ENCODE peak calls at places on chromosomes 4 and X, in four cellular contexts. One of them, this sample, is unnamed.

GRCh38 chr4:143199503-143199902 is 14.8 kb downstream of the USP38 start:
- DNase-seq in activated T-helper 2 cell treated with anti-CD3 and anti-CD28 coated beads, Interferon-gamma antibody, Interleukin-2, Interleukin-4, amounts not matched to agents 10 μg/mL and 5 μg/mL and 100 μg/mL, durations not matched to agents 14 hours and 24 hours and 36 hours: no peak
- DNase-seq in T-helper 1 cell: no peak
- DNase-seq in T-helper 9 cell: no peak
- DNase-seq in this sample: no peak

GRCh38 chr4:116953947-116954346 is 131.4 kb downstream of the TRAM1L1 start:
- DNase-seq in activated T-helper 2 cell treated with anti-CD3 and anti-CD28 coated beads, Interferon-gamma antibody, Interleukin-2, Interleukin-4, amounts not matched to agents 10 μg/mL and 5 μg/mL and 100 μg/mL, durations not matched to agents 14 hours and 24 hours and 36 hours: no peak
- DNase-seq in T-helper 1 cell: no peak
- DNase-seq in T-helper 9 cell: no peak
- DNase-seq in this sample: no peak

GRCh38 chrX:20951016-20951795 is 423.0 kb upstream of the CNKSR2 start:
- DNase-seq in activated T-helper 2 cell treated with anti-CD3 and anti-CD28 coated beads, Interferon-gamma antibody, Interleukin-2, Interleukin-4, amounts not matched to agents 10 μg/mL and 5 μg/mL and 100 μg/mL, durations not matched to agents 14 hours and 24 hours and 36 hours: no peak
- DNase-seq in T-helper 1 cell: no peak
- DNase-seq in T-helper 9 cell: no peak
- DNase-seq in this sample: no peak

GRCh38 chrX:40105791-40106676 is 8.3 kb upstream of the BCOR start:
- DNase-seq in activated T-helper 2 cell treated with anti-CD3 and anti-CD28 coated beads, Interferon-gamma antibody, Interleukin-2, Interleukin-4, amounts not matched to agents 10 μg/mL and 5 μg/mL and 100 μg/mL, durations not matched to agents 14 hours and 24 hours and 36 hours: peak; percentile 65
- DNase-seq in T-helper 1 cell: peak; percentile 66
- DNase-seq in T-helper 9 cell: peak; percentile 66
- DNase-seq in this sample: peak; percentile 57

GRCh38 chr4:168618577-168619265 is 121.9 kb downstream of the PALLD start:
- DNase-seq in activated T-helper 2 cell treated with anti-CD3 and anti-CD28 coated beads, Interferon-gamma antibody, Interleukin-2, Interleukin-4, amounts not matched to agents 10 μg/mL and 5 μg/mL and 100 μg/mL, durations not matched to agents 14 hours and 24 hours and 36 hours: no peak
- DNase-seq in T-helper 1 cell: no peak
- DNase-seq in T-helper 9 cell: no peak
- DNase-seq in this sample: no peak

GRCh38 chrX:80098038-80098437 is 83.5 kb downstream of the TBX22 start:
- DNase-seq in activated T-helper 2 cell treated with anti-CD3 and anti-CD28 coated beads, Interferon-gamma antibody, Interleukin-2, Interleukin-4, amounts not matched to agents 10 μg/mL and 5 μg/mL and 100 μg/mL, durations not matched to agents 14 hours and 24 hours and 36 hours: no peak
- DNase-seq in T-helper 1 cell: no peak
- DNase-seq in T-helper 9 cell: no peak
- DNase-seq in this sample: no peak

GRCh38 chr4:148441624-148441985 is 609 bp downstream of the NR3C2 start:
- DNase-seq in activated T-helper 2 cell treated with anti-CD3 and anti-CD28 coated beads, Interferon-gamma antibody, Interleukin-2, Interleukin-4, amounts not matched to agents 10 μg/mL and 5 μg/mL and 100 μg/mL, durations not matched to agents 14 hours and 24 hours and 36 hours: no peak
- DNase-seq in T-helper 1 cell: no peak
- DNase-seq in T-helper 9 cell: no peak
- DNase-seq in this sample: no peak

GRCh38 chr4:124230268-124230667 is 482.3 kb downstream of the ANKRD50 start:
- DNase-seq in activated T-helper 2 cell treated with anti-CD3 and anti-CD28 coated beads, Interferon-gamma antibody, Interleukin-2, Interleukin-4, amounts not matched to agents 10 μg/mL and 5 μg/mL and 100 μg/mL, durations not matched to agents 14 hours and 24 hours and 36 hours: no peak
- DNase-seq in T-helper 1 cell: no peak
- DNase-seq in T-helper 9 cell: no peak
- DNase-seq in this sample: no peak

GRCh38 chrX:31366076-31366475 is 294.2 kb upstream of the FTHL17 start:
- DNase-seq in activated T-helper 2 cell treated with anti-CD3 and anti-CD28 coated beads, Interferon-gamma antibody, Interleukin-2, Interleukin-4, amounts not matched to agents 10 μg/mL and 5 μg/mL and 100 μg/mL, durations not matched to agents 14 hours and 24 hours and 36 hours: no peak
- DNase-seq in T-helper 1 cell: no peak
- DNase-seq in T-helper 9 cell: no peak
- DNase-seq in this sample: no peak

GRCh38 chrX:103356023-103356798 is at the start of gene TCEAL9:
- DNase-seq in activated T-helper 2 cell treated with anti-CD3 and anti-CD28 coated beads, Interferon-gamma antibody, Interleukin-2, Interleukin-4, amounts not matched to agents 10 μg/mL and 5 μg/mL and 100 μg/mL, durations not matched to agents 14 hours and 24 hours and 36 hours: no peak
- DNase-seq in T-helper 1 cell: no peak
- DNase-seq in T-helper 9 cell: no peak
- DNase-seq in this sample: no peak

GRCh38 chrX:117973175-117974075 is 143.2 kb downstream of the KLHL13 start:
- DNase-seq in activated T-helper 2 cell treated with anti-CD3 and anti-CD28 coated beads, Interferon-gamma antibody, Interleukin-2, Interleukin-4, amounts not matched to agents 10 μg/mL and 5 μg/mL and 100 μg/mL, durations not matched to agents 14 hours and 24 hours and 36 hours: no peak
- DNase-seq in T-helper 1 cell: no peak
- DNase-seq in T-helper 9 cell: no peak
- DNase-seq in this sample: no peak

This sample was measured in activated effector memory CD4-positive, alpha-beta T cell treated with Interleukin-2 at 50 U/mL for 16 hours.